ENCODE peak calls at places on chromosome 14, in six cellular contexts. G, J, D, L, B and F are unnamed samples.

GRCh38 chr14:86462193-86462592 is 932.2 kb downstream of the FLRT2 start:
- DNase-seq in L (peak; percentile 47), G (no peak), B (no peak), J (peak; percentile 0), D (peak; percentile 63), F (no peak)

GRCh38 chr14:23421594-23421993 is 13.5 kb upstream of the MYH6 start:
- DNase-seq in G (no peak), J (peak; percentile 40), D (no peak), L (no peak), B (no peak), F (no peak)

GRCh38 chr14:89304972-89305703 is 111.9 kb downstream of the FOXN3 start:
- DNase-seq in D (no peak), B (no peak), G (no peak), L (peak; percentile 76), J (no peak), F (peak; percentile 3)

GRCh38 chr14:36477266-36477665 is 42.8 kb downstream of the NKX2-1 start:
- DNase-seq in G (no peak), J (no peak), B (no peak), D (peak; percentile 64), L (no peak), F (no peak)

GRCh38 chr14:70788893-70789292 is 20.4 kb downstream of the MAP3K9 start:
- DNase-seq in J (no peak), L (peak; percentile 13), B (no peak), G (no peak), D (no peak), F (no peak)

GRCh38 chr14:34461334-34462131 is 507 bp downstream of the SPTSSA start:
- DNase-seq in J (peak; percentile 6), D (peak; percentile 87), L (peak; percentile 68), G (no peak), B (peak; percentile 33), F (no peak)

GRCh38 chr14:60653388-60653690 is 4.1 kb upstream of the SIX1 start:
- DNase-seq in G (no peak), J (no peak), L (no peak), B (peak; percentile 24), D (peak; percentile 65), F (no peak)

GRCh38 chr14:99989032-99989431 is 76.2 kb upstream of the EVL start:
- DNase-seq in B (no peak), L (no peak), D (no peak), G (no peak), J (no peak), F (no peak)

GRCh38 chr14:65100905-65101541 is 1.3 kb downstream of the MAX start:
- DNase-seq in B (no peak), J (peak; percentile 55), L (no peak), G (no peak), D (no peak), F (no peak)

GRCh38 chr14:75249251-75249957 is 29.2 kb upstream of the FOS start:
- DNase-seq in D (no peak), G (peak; percentile 64), L (no peak), B (no peak), J (peak; percentile 99), F (no peak)

GRCh38 chr14:95192306-95192705 is 35.0 kb upstream of the DICER1 start:
- DNase-seq in G (no peak), J (no peak), B (no peak), D (peak; percentile 27), L (no peak), F (no peak)

GRCh38 chr14:103867523-103867953 is 20.2 kb upstream of the PPP1R13B start:
- DNase-seq in D (no peak), L (no peak), B (peak; percentile 54), J (no peak), G (no peak), F (peak; percentile 80)

GRCh38 chr14:74035556-74035955 is 16.4 kb downstream of the BBOF1 start:
- DNase-seq in B (no peak), J (no peak), G (no peak), D (no peak), L (peak; percentile 65), F (peak; percentile 37)